ENCODE peak calls at places on chromosomes 11 and 22, in seven cellular contexts. D is right lobe of liver; S is osteocyte; O is activated CD8-positive, alpha-beta memory T cell treated with anti-CD3 and anti-CD28 coated beads, Interleukin-2, amount 50 U/mL, for 48 hours; N is Daoy; W is lower lobe of right lung; A is NCI-H460. R is an unnamed sample.

GRCh38 chr11:70159612-70160570 is 43.2 kb upstream of the FADD start:
- DNase-seq in D (peak; percentile 70), W (no peak), A (peak; percentile 61), N (peak; percentile 97), S (peak; percentile 94), O (no peak), R (no peak)

GRCh38 chr11:20003357-20003756 is 156.9 kb downstream of the DBX1 start:
- DNase-seq in D (no peak), A (no peak), O (no peak), S (no peak), W (no peak), N (no peak), R (no peak)

GRCh38 chr11:73652046-73652730 is 5.8 kb downstream of the PLEKHB1 start:
- DNase-seq in D (no peak), N (no peak), S (no peak), O (no peak), W (no peak), A (no peak), R (peak; percentile 40)

GRCh38 chr11:61429691-61430582 is at the start of the genes CPSF7 and SDHAF2:
- DNase-seq in S (peak; percentile 99), A (peak; percentile 86), W (peak; percentile 98), O (peak; percentile 99), N (peak; percentile 98), D (peak; percentile 98), R (peak; percentile 97)

GRCh38 chr22:48084041-48084748 is 1321.7 kb downstream of the TBC1D22A start:
- DNase-seq in S (no peak), A (no peak), D (no peak), O (no peak), N (no peak), W (no peak), R (no peak)

GRCh38 chr22:39110631-39111561 is 13.9 kb downstream of the APOBEC3H start:
- DNase-seq in O (no peak), N (no peak), A (no peak), W (no peak), D (no peak), S (no peak), R (no peak)

GRCh38 chr11:62491571-62492329 is 54.9 kb downstream of the AHNAK start:
- DNase-seq in O (no peak), S (no peak), N (no peak), D (no peak), A (no peak), W (no peak), R (no peak)

GRCh38 chr11:87879118-87879517 is 296.1 kb downstream of the RAB38 start:
- DNase-seq in N (no peak), S (no peak), W (no peak), A (no peak), O (no peak), D (no peak), R (no peak)

GRCh38 chr22:47020157-47020556 is 257.7 kb downstream of the TBC1D22A start:
- DNase-seq in D (no peak), A (no peak), S (no peak), N (no peak), O (no peak), W (no peak), R (no peak)